ENCODE peak calls at places on chromosome 19, in ten cellular contexts. F is kidney, T is thoracic aorta, P is gastrocnemius medialis, Z is PC-9, U is A549, S is H1, I is ovary, B is heart left ventricle, O is PC-3. N is an unnamed sample. For H3K4me1, the result is how much of the 10 kb centered on the place peaks cover.

GRCh38 chr19:4913996-4914735 is 4.9 kb downstream of the UHRF1 start:
- DNase-seq in F (no peak), T (no peak), P (no peak), Z (peak), U (no peak), S (no peak), I (no peak), B (no peak), O (peak), N (no peak)

GRCh38 chr19:6935069-6935468 is 47.7 kb downstream of the ADGRE1 start:
- DNase-seq in F (no peak), T (no peak), P (no peak), Z (no peak), U (no peak), S (no peak), I (no peak), B (no peak), O (no peak), N (no peak)

GRCh38 chr19:46980756-46981155 is 38.9 kb upstream of the NPAS1 start:
- DNase-seq in F (no peak), T (no peak), P (no peak), Z (no peak), U (no peak), S (no peak), I (no peak), B (no peak), O (no peak), N (no peak)

GRCh38 chr19:34733266-34733825 is 697 bp upstream of the ZNF181 start:
- DNase-seq in F (peak), T (peak), P (peak), Z (no peak), U (no peak), S (peak), I (no peak), B (peak), O (no peak), N (no peak)

GRCh38 chr19:3073159-3073563 is 10.9 kb upstream of the TLE5 start:
- DNase-seq in F (no peak), T (no peak), P (peak), Z (peak), U (no peak), S (no peak), I (no peak), B (no peak), O (no peak), N (peak)

GRCh38 chr19:12974301-12975220 is 5.2 kb downstream of the DAND5 start:
- DNase-seq in F (no peak), T (no peak), P (no peak), Z (no peak), U (no peak), S (no peak), I (no peak), B (no peak), O (no peak), N (no peak)

GRCh38 chr19:48372904-48373303 is 8.7 kb downstream of the SYNGR4 start:
- DNase-seq in F (no peak), T (no peak), P (no peak), Z (no peak), U (no peak), S (no peak), I (no peak), B (no peak), O (peak), N (no peak)

GRCh38 chr19:17686592-17687042 is 1.5 kb downstream of the UNC13A start:
- DNase-seq in F (peak), T (no peak), P (no peak), Z (no peak), U (peak), S (no peak), I (no peak), B (peak), O (peak), N (no peak)

GRCh38 chr19:52296400-52296772 is 583 bp upstream of the ZNF480 start:
- DNase-seq in F (no peak), T (no peak), P (no peak), Z (no peak), U (no peak), S (no peak), I (no peak), B (no peak), O (peak), N (no peak)

GRCh38 chr19:45468159-45468651 is 409 bp downstream of the FOSB start:
- DNase-seq in F (peak), T (no peak), P (no peak), Z (no peak), U (no peak), S (no peak), I (peak), B (peak), O (no peak), N (peak)

GRCh38 chr19:370641-371330 is 26.2 kb upstream of the MIER2 start:
- DNase-seq in F (peak), T (no peak), P (no peak), Z (no peak), U (no peak), S (no peak), I (peak), B (no peak), O (no peak), N (no peak)

GRCh38 chr19:46859637-46860124 is 1.1 kb upstream of the ARHGAP35 start:
- DNase-seq in F (peak), T (no peak), P (peak), Z (no peak), U (peak), S (no peak), I (peak), B (peak), O (peak), N (peak)

GRCh38 chr19:55488986-55489710 is 912 bp downstream of the SSC5D start:
- DNase-seq in F (no peak), T (no peak), P (no peak), Z (no peak), U (no peak), S (no peak), I (peak), B (no peak), O (no peak), N (peak)

GRCh38 chr19:47839411-47839810 is 17.7 kb downstream of the CRX start:
- DNase-seq in F (no peak), T (no peak), P (no peak), Z (no peak), U (no peak), S (no peak), I (no peak), B (no peak), O (no peak), N (no peak)

GRCh38 chr19:45497791-45498190 is 452 bp upstream of the PPM1N start:
- DNase-seq in F (no peak), T (no peak), P (no peak), Z (no peak), U (no peak), S (no peak), I (no peak), B (no peak), O (no peak), N (no peak)

DNA sequence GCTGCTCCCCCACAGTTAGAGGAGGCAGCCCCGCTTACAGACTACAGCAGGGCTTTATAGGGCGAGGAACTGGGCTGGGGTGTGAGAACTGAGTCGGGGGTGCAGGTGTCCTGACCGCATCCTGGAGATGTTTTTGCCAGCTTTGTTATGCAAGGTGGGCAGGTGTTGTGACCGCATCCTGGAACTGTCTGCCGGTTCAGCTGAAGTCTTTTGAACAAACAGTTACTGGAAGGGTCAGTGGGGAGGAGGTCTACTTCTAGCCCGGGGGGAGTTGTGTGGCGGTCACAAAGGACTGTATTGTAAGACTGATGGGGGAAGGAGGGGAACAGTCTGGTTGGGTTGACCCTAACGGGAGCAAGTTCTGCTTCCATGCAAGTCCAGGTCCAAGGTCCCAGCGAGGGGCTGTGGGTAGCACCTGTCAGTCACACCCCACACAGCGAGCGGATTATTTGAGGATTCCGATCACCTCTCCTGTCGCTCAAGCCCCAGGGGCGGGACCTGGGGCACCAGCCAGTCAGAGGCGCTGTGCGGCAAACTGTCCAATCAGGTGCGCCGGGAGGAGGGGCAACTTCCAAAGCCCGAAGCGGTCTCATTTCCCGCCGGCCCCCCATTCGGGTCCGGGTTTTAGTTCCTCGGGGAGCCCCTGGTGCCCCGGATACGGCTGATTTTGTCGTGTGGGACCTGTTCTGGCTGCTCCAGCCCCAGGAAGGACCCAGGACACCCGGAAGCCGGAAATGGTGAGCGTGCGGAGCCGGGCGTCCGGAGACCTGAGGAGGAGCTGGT is at the start of gene ZNF101:
- DNase-seq in F (peak), T (peak), P (peak), Z (peak), U (peak), S (peak), I (peak), B (peak), O (peak), N (peak)
- H3K4me1 ChIP-seq in F (under half), T (under half), P (under half), Z (under half), U (under half), S (under half), I (under half), B (under half), O (under half), N (under half)

DNA sequence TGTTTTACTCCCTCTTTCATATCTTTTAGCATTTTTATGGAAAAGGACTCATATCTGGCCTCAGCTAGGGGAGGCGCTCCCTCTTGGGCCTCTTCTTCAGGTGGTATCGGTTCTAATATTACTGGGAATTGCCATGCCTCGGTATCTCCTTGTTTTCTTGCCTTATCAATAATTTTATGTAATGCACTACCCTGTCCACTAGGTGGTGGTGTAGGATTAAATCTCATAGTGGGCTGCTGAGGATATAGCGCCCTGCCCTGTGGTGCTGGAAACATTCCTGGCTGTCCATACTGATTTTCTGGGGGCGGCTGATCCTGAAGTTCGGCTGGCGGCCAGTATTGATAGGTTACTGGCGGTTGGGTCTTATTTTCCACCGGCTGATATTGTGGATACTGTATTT is 35.8 kb downstream of the ZNF420 start:
- DNase-seq in F (no peak), T (no peak), P (no peak), Z (no peak), U (no peak), S (no peak), I (no peak), B (no peak), O (no peak), N (no peak)
- TF ChIP-seq CTCF in F (no peak), T (no peak), P (no peak), Z (peak), U (no peak), S (peak), I (no peak), B (no peak), O (no peak), N (no peak)

GRCh38 chr19:33484226-33484774 is 37.3 kb downstream of the PEPD start:
- DNase-seq in F (no peak), T (no peak), P (no peak), Z (no peak), U (no peak), S (no peak), I (no peak), B (no peak), O (no peak), N (no peak)

GRCh38 chr19:33482486-33482885 is 39.1 kb downstream of the PEPD start:
- DNase-seq in F (no peak), T (no peak), P (no peak), Z (no peak), U (no peak), S (no peak), I (no peak), B (no peak), O (no peak), N (no peak)

GRCh38 chr19:33477781-33478180 is 43.8 kb downstream of the PEPD start:
- DNase-seq in F (no peak), T (no peak), P (no peak), Z (no peak), U (no peak), S (no peak), I (no peak), B (no peak), O (peak), N (no peak)

GRCh38 chr19:33486407-33486806 is 35.2 kb downstream of the PEPD start:
- DNase-seq in F (no peak), T (no peak), P (no peak), Z (no peak), U (no peak), S (no peak), I (no peak), B (no peak), O (no peak), N (no peak)

DNA sequence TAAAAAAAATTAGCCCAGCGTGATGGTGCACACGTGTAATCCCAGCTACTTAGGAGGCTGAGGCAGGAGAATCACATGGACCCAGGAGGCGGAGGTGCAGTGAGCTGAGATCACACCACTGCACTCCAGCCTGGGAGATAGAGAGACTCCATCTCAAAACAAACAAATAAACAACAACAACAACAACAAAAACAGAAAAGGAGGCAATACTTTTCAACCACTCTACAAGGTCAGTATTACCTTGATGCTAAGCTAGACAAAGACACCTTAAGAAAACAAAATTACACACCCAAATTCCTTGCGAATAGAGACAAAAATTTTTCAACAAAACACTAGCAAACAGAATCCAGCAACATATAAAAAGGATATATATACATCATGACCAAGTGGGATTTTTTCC is 39.7 kb downstream of the PEPD start:
- DNase-seq in F (no peak), T (no peak), P (no peak), Z (no peak), U (no peak), S (no peak), I (no peak), B (no peak), O (no peak), N (no peak)
- H3K4me1 ChIP-seq in F (under half), T (under half), P (under half), Z (under half), U (under half), S (under half), I (under half), B (under half), O (under half), N (under half)

GRCh38 chr19:41859618-41860418 is at the start of gene RPS19:
- DNase-seq in F (peak), T (peak), P (peak), Z (peak), U (peak), S (peak), I (peak), B (peak), O (peak), N (peak)
- TF ChIP-seq CTCF in F (peak), T (peak), P (peak), Z (peak), U (peak), S (peak), I (peak), B (peak), O (peak), N (peak)

DNA sequence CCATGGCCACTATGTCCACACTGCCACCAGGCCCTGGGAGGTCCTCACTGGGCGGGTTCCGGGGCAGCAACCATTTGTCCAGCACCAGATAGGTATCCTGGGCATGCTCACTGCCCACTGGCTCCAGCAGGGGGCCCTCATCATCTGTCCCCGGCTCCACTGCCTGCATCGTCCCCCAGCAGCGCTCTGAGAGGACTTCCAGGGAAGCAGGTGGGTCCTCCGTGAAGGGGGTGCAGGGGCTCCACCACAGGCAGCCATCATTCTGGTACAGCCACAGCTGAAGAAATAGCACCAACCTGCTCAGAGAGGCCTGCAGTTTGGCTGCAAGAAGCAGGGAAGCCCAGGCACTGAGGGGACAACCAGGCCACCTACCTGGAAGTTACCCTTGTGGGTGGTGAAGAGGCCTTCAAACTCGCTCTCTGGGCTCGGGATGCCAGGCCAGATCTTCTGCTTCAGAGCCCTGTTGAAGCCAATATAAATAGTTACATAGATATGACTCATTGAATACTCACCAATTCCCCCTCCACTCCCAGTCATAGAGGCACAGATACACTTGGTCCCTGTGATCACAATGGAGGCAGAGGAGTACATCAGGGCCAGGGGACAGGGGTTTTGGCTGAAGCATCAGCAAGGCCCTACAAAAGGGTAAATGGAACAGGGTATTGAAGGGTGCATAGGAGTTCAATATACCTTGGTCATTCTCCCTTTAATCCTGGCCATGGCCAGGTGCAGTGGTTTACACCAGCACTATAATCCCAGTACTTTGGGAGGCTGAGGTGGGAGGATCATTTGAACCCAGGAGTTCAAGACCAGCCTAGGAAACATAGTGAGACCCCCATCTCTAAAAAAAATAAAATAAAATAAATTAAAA is 4.1 kb downstream of the SWSAP1 start:
- DNase-seq in F (peak), T (no peak), P (no peak), Z (peak), U (peak), S (no peak), I (no peak), B (no peak), O (peak), N (no peak)
- H3K4me1 ChIP-seq in F (under half), T (half or more), P (under half), Z (half or more), U (half or more), S (under half), I (under half), B (under half), O (half or more), N (under half)

GRCh38 chr19:53947624-53948023 is 15.1 kb upstream of the CACNG8 start:
- DNase-seq in F (no peak), T (no peak), P (no peak), Z (no peak), U (peak), S (no peak), I (no peak), B (no peak), O (peak), N (no peak)
- TF ChIP-seq CTCF in F (no peak), T (no peak), P (no peak), Z (peak), U (peak), S (peak), I (no peak), B (no peak), O (peak), N (no peak)